ENCODE peak calls at places on chromosomes 2 and 18, in six cellular contexts. Y is fibroblast of mammary gland; L is CD8-positive, alpha-beta memory T cell; O is mammary epithelial cell; U is Panc1; R is pancreas. P is an unnamed sample.

GRCh38 chr2:216327447-216327846 is 44.8 kb downstream of the MARCHF4 start:
- DNase-seq in R (no peak), U (no peak), Y (no peak), L (no peak), O (no peak), P (no peak)

GRCh38 chr18:49510393-49511115 is 23.5 kb upstream of the C18orf32 start:
- DNase-seq in Y (peak), O (peak), U (no peak), R (peak), L (peak), P (peak)

GRCh38 chr18:48592540-48592939 is 53.7 kb downstream of the CTIF start:
- DNase-seq in O (no peak), L (no peak), Y (no peak), R (no peak), U (no peak), P (no peak)

GRCh38 chr2:44836174-44836573 is 105.3 kb upstream of the SIX3 start:
- DNase-seq in R (no peak), L (no peak), Y (no peak), U (no peak), O (no peak), P (no peak)

GRCh38 chr18:52334896-52335295 is 5.1 kb upstream of the DCC start:
- DNase-seq in Y (peak), R (no peak), L (no peak), U (no peak), O (peak), P (no peak)

GRCh38 chr18:42360716-42361115 is 405.7 kb downstream of the PIK3C3 start:
- DNase-seq in R (no peak), U (no peak), Y (no peak), L (no peak), O (no peak), P (no peak)

GRCh38 chr2:15543058-15543457 is 18.1 kb downstream of the NBAS start:
- DNase-seq in Y (no peak), U (no peak), O (no peak), R (no peak), L (no peak), P (no peak)

GRCh38 chr2:155250800-155251199 is 552.3 kb downstream of the KCNJ3 start:
- DNase-seq in U (peak), L (no peak), O (peak), Y (peak), R (no peak), P (no peak)

GRCh38 chr2:46434851-46435273 is 44.5 kb upstream of the TMEM247 start:
- DNase-seq in U (no peak), L (no peak), Y (peak), O (peak), R (no peak), P (no peak)

GRCh38 chr18:21851327-21851961 is 110.9 kb downstream of the MIB1 start:
- DNase-seq in L (no peak), Y (peak), R (no peak), U (no peak), O (no peak), P (peak)

GRCh38 chr2:47616506-47616905 is 166.4 kb upstream of the MSH6 start:
- DNase-seq in O (no peak), L (no peak), U (no peak), Y (no peak), R (no peak), P (no peak)

GRCh38 chr2:4354678-4355077 is 651.3 kb downstream of the DCDC2C start:
- DNase-seq in R (no peak), U (no peak), O (no peak), L (no peak), Y (no peak), P (peak)

GRCh38 chr2:216615298-216616082 is 17.7 kb upstream of the IGFBP2 start:
- DNase-seq in U (no peak), Y (no peak), R (peak), O (no peak), L (no peak), P (no peak)

GRCh38 chr2:144143294-144144092 is 376.4 kb downstream of the ZEB2 start:
- DNase-seq in L (no peak), U (no peak), R (no peak), O (no peak), Y (no peak), P (no peak)

GRCh38 chr2:213995400-213996105 is 415.3 kb upstream of the VWC2L start:
- DNase-seq in U (peak), Y (peak), L (no peak), R (no peak), O (peak), P (no peak)

GRCh38 chr2:140714586-140714985 is 1416.2 kb downstream of the LRP1B start:
- DNase-seq in Y (peak), L (no peak), O (no peak), U (no peak), R (no peak), P (no peak)

GRCh38 chr18:76686737-76687231 is 135.6 kb upstream of the ZNF236 start:
- DNase-seq in L (peak), R (peak), Y (peak), U (peak), O (peak), P (peak)

GRCh38 chr2:43199492-43200481 is 26.6 kb downstream of the ZFP36L2 start:
- DNase-seq in U (no peak), R (peak), Y (no peak), O (peak), L (no peak), P (no peak)

DNA sequence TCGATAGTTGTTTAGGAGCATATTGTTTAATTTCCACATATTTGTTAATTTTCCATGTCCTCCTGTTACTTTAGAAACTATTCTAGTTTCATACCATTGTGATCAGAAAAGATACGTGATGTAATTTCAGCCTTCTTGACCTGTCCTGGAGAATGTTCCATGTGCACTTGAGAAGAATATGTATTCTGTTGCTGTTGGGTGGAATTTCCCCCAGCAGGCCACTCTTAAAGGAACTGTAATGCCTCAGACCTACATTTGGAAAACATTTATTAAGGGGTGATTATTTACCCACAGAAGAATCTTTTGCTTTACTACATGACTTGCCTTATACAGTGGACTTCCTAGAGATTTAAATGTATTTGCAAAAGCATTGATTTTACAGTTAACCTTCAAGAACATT is 55.5 kb downstream of the LIMS1 start:
- DNase-seq in Y (no peak), L (no peak), O (no peak), U (no peak), R (no peak), P (no peak)
- H3K4me3 ChIP-seq in Y (no peak), L (no peak), O (no peak), U (no peak), R (no peak), P (no peak)

DNA sequence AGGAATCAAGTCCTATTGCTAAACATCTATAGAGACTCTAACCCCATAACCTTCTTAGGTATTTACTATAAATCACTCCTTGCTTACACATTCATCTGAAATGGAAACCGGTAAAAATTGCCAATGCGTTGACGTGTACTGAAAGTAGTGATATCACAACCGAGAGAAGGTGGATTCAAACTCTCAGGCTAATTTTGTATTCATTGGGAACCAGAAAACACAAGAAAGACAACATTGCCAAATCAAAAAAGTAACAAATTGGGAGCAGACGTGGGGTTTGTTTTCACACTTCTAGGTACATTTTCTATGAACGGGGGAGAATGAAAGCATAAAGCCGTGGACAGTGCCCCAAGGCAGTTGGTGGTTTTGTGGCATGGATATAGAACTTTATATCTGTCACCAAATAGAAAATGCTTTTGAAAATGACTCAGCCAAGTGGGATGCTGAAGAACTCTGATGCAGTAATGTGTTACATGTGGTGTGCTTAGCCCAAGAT is 155.2 kb upstream of the RASGRP3 start:
- DNase-seq in U (no peak), L (peak), Y (peak), R (no peak), O (peak), P (peak)
- H3K4me3 ChIP-seq in U (no peak), L (no peak), Y (no peak), R (no peak), O (no peak), P (no peak)

DNA sequence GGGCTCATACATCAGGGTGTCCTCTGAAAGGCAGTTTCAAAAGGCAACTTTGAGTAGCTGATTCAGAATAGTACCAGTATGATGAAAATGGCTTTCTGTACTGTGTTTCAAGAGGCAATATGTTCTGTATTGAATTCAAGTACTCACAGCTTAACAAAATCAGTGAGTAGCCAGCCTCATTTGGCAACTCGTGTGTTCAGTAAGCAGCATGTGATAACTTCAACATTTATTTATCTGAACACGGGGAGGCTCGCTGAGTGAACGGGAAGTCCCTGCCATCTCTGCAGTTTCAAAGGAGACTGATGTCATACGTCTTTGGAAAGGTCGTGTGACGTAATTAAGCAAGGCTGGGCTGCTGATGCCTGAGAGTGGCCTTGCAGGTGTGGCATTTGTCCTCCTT is 63.0 kb downstream of the SMIM21 start:
- DNase-seq in Y (peak), O (no peak), L (no peak), R (no peak), U (no peak), P (no peak)
- H3K4me3 ChIP-seq in Y (no peak), O (no peak), L (no peak), R (no peak), U (no peak), P (no peak)

GRCh38 chr18:68713131-68713530 is 1.8 kb downstream of the TMX3 start:
- DNase-seq in O (no peak), L (no peak), R (no peak), Y (no peak), U (no peak), P (no peak)
- H3K4me3 ChIP-seq in O (no peak), L (no peak), R (no peak), Y (no peak), U (no peak), P (no peak)

GRCh38 chr2:201188449-201188848 is 5.5 kb downstream of the CASP10 start:
- DNase-seq in Y (no peak), U (no peak), R (no peak), L (no peak), O (no peak), P (no peak)

GRCh38 chr2:201196003-201196402 is 13.1 kb downstream of the CASP10 start:
- DNase-seq in O (no peak), Y (no peak), R (no peak), L (no peak), U (no peak), P (no peak)

GRCh38 chr2:201194097-201194496 is 11.2 kb downstream of the CASP10 start:
- DNase-seq in O (no peak), L (peak), Y (no peak), R (no peak), U (no peak), P (no peak)

GRCh38 chr2:201195329-201195728 is 12.4 kb downstream of the CASP10 start:
- DNase-seq in U (no peak), R (no peak), O (no peak), Y (no peak), L (no peak), P (no peak)

GRCh38 chr2:201191132-201191875 is 8.4 kb downstream of the CASP10 start:
- DNase-seq in R (no peak), O (no peak), U (no peak), L (peak), Y (peak), P (peak)
- H3K4me3 ChIP-seq in R (no peak), O (no peak), U (no peak), L (peak), Y (no peak), P (peak)

GRCh38 chr2:101306410-101306809 is 2.1 kb downstream of the RNF149 start:
- DNase-seq in R (peak), O (no peak), U (no peak), L (no peak), Y (no peak), P (no peak)

GRCh38 chr2:101305492-101306123 is 2.9 kb downstream of the RNF149 start:
- DNase-seq in L (no peak), Y (peak), O (peak), U (no peak), R (no peak), P (no peak)

GRCh38 chr2:101307503-101307902 is 998 bp downstream of the RNF149 start:
- DNase-seq in Y (peak), L (no peak), O (peak), U (no peak), R (no peak), P (no peak)

GRCh38 chr2:101303688-101304087 is 4.8 kb downstream of the RNF149 start:
- DNase-seq in O (no peak), U (no peak), R (no peak), L (no peak), Y (no peak), P (no peak)

DNA sequence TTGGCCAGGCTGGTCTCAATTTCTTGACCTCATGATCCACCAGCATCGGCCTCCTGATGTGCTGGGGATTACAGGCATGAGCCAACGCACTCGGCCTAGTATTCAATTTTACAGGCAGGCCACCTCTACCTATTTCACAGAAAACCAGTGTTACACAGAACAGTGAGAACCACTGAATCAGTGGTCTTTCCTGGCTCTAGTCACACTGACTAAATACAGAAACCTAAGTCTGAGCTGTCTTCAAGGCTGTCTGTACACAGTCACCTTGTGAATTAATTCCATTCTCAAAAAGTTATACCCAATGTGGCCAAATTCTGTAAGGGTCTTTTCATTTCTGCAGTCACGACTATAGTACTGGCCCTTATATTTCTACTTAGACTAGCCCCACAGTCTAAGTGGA is 3.5 kb downstream of the RNF149 start:
- DNase-seq in Y (no peak), O (no peak), R (no peak), L (no peak), U (no peak), P (no peak)
- H3K4me3 ChIP-seq in Y (no peak), O (no peak), R (no peak), L (peak), U (no peak), P (no peak)

GRCh38 chr2:192196451-192197194 is 1.9 kb upstream of the TMEFF2 start:
- DNase-seq in Y (no peak), R (no peak), O (no peak), L (no peak), U (no peak), P (no peak)
- H3K4me3 ChIP-seq in Y (peak), R (no peak), O (no peak), L (peak), U (peak), P (no peak)

DNA sequence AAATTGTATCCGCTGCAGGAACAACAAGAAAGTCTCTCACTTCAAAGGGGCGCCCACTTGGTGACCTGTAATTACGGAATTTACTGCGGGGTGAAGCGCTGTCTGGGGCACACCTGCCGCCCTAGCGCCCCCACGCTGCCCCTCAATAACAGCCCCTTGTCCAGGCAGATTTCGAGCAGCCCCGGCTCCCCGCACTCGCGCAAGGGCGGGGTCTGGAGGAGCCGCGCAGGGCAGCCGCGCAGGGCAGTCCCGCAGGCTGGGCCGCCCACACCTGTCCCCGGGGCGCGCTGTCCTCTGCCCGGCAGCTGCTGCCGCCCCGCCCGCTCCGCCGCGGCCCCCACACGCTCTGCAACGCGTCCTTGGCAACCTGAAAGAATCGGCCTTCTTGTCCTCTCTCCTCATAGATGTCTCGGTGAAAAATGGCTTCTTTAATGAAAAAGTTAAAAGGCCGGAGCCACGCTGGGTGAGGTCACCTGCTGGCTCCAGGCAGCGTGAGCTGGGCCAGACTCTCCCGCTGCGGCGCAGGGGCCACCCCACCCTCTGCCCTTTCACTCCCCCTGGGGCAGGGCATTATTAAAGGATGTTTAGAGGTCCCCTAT is 218.1 kb downstream of the VAPA start:
- DNase-seq in Y (no peak), O (no peak), L (no peak), R (no peak), U (no peak), P (no peak)
- H3K4me3 ChIP-seq in Y (no peak), O (peak), L (no peak), R (peak), U (peak), P (no peak)

GRCh38 chr18:24632158-24632988 is 171.9 kb downstream of the HRH4 start:
- DNase-seq in O (no peak), L (no peak), U (no peak), R (no peak), Y (no peak), P (no peak)
- H3K4me3 ChIP-seq in O (no peak), L (no peak), U (no peak), R (no peak), Y (no peak), P (no peak)

P was measured in Jurkat, Clone E6-1.